ENCODE peak calls at places on chromosomes 4 and X, in four cellular contexts. K, U, S and H are unnamed samples. For H3K79me2, the result is how much of the 10 kb centered on the place peaks cover.

GRCh38 chr4:45063166-45063565 is 336.8 kb upstream of the GNPDA2 start:
- DNase-seq in K (no peak), U (no peak), S (no peak), H (no peak)

GRCh38 chr4:1721666-1722550 is 587 bp downstream of the TACC3 start:
- DNase-seq in K (no peak), U (peak), S (no peak), H (peak)

GRCh38 chr4:74830928-74831327 is 36.6 kb upstream of the BTC start:
- DNase-seq in K (no peak), U (no peak), S (no peak), H (no peak)

GRCh38 chrX:98194036-98194435 is 1310.3 kb downstream of the RPA4 start:
- DNase-seq in K (no peak), U (no peak), S (no peak), H (no peak)

GRCh38 chrX:53211391-53211978 is 13.5 kb downstream of the KDM5C start:
- DNase-seq in K (no peak), U (no peak), S (no peak), H (no peak)

GRCh38 chrX:15719324-15719968 is 18.6 kb upstream of the CA5B start:
- DNase-seq in K (no peak), U (no peak), S (no peak), H (no peak)

GRCh38 chrX:39930777-39931553 is 166.8 kb downstream of the BCOR start:
- DNase-seq in K (no peak), U (no peak), S (no peak), H (no peak)

GRCh38 chr4:73021634-73022033 is 47.9 kb downstream of the COX18 start:
- DNase-seq in K (peak), U (no peak), S (no peak), H (peak)

GRCh38 chrX:65595460-65595876 is 60.9 kb upstream of the LAS1L start:
- DNase-seq in K (peak), U (peak), S (peak), H (peak)

GRCh38 chr4:8312069-8312445 is 42.5 kb downstream of the HTRA3 start:
- DNase-seq in K (no peak), U (no peak), S (no peak), H (no peak)

GRCh38 chr4:117773067-117773946 is 261.0 kb upstream of the NDST3 start:
- DNase-seq in K (no peak), U (no peak), S (no peak), H (no peak)

GRCh38 chr4:83771113-83771705 is 235.3 kb downstream of the GPAT3 start:
- DNase-seq in K (peak), U (peak), S (no peak), H (peak)

DNA sequence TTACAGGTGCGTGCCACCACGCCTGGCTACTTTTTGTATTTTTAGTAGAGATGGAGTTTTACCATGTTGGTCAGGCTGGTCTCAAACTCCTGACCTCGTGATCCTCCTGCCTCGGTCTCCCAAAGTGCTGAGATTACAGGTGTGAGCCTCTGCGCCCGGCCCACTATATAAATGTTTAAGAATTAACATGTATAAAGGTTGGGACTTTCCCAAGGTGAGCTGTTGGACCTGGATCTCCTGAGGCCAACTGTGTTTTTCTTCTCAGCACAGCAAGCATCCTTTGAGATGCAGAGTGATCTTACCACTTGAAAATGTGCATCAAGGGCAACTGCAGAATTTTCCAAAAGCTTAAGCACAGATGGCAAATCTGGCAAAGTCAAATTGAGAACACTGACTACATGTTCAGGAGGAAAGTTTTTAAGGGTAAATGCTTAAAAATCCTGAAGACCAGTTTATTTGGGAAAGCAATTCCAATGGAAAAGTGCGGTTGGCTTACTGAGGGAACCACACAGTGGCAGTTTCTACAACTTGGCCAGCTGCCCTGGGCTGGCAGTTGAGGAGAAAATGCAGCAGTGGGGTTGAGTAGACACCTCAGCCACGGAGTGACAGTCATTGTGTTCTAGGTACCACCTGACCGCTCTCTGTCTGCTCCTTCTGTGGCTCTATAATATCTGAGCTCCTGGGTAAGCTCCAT is 168.9 kb downstream of the CBR4 start:
- DNase-seq in K (no peak), U (no peak), S (no peak), H (no peak)
- H3K79me2 ChIP-seq in K (under half), U (under half), S (under half), H (half or more)

GRCh38 chrX:106976416-106976815 is 23.6 kb downstream of the MORC4 start:
- DNase-seq in K (no peak), U (no peak), S (no peak), H (no peak)
- TF ChIP-seq FOXM1 in K (no peak), U (no peak), S (no peak), H (no peak)

GRCh38 chr4:85669992-85670548 is 195.1 kb downstream of the ARHGAP24 start:
- DNase-seq in K (no peak), U (no peak), S (no peak), H (no peak)
- H3K79me2 ChIP-seq in K (under half), U (under half), S (under half), H (under half)

GRCh38 chr4:183760326-183760725 is 101.2 kb downstream of the TRAPPC11 start:
- DNase-seq in K (no peak), U (no peak), S (no peak), H (no peak)
- TF ChIP-seq FOXM1 in K (no peak), U (no peak), S (no peak), H (no peak)

DNA sequence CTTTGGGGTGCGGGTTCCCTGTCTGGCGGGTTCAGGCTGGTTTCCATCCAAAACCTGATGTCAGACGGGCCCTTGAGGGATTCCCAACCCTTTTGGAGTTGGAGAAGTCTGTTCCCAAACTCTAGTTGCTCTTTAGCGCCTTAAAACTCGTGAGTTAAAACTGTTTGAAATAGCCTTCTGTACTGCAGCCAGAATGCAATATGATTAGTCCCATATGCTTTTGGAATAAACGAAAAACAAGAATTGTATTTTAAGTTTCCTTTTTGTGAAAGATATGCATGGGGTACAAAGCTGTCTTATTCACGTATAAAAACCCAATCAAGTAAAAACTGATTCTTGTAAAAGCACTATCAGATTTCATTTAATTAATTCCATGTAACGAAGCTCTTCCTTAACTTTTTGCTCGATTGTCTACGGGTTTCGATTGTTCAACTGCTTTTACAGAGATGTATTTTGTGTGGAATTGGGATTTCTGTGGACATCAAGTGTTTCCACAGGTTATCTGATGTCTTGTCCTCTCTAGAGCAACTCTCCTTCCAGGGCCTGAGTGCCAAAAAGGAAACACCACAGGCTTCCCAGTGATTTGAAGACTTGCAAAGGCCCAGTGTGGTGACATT is 49.5 kb downstream of the CLDN34 start:
- DNase-seq in K (no peak), U (no peak), S (no peak), H (no peak)
- H3K79me2 ChIP-seq in K (under half), U (under half), S (under half), H (under half)

DNA sequence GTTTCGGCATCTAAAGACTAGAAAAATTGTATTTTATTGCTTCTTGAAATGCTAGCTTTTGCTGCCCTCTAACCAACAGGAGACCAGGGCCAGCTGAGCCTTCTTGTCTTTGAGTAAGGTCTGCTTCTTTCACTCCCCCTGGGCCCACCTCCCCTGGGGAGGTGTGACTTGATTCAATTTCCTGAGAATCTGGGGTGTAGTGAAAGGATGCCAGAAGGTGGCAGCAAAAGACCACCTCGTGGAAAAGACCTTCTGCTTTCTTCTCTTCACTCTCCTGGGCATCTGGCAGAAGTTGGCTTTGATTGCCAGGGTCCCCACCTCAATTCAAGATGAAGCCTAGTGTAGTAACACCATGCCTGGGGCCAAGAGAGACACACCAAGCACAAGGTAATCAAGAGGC is 96.5 kb upstream of the MAOA start:
- DNase-seq in K (peak), U (peak), S (no peak), H (peak)
- TF ChIP-seq FOXM1 in K (no peak), U (no peak), S (no peak), H (no peak)

GRCh38 chr4:158676076-158676475 is 4.0 kb downstream of the ETFDH start:
- DNase-seq in K (no peak), U (no peak), S (no peak), H (no peak)

GRCh38 chr4:158671665-158671914 is at the start of gene C4orf46:
- DNase-seq in K (no peak), U (no peak), S (no peak), H (no peak)

GRCh38 chr4:158671915-158672806 is at the start of gene ETFDH:
- DNase-seq in K (peak), U (peak), S (peak), H (peak)

GRCh38 chr4:158670975-158671664 is 567 bp downstream of the C4orf46 start:
- DNase-seq in K (peak), U (peak), S (peak), H (peak)

DNA sequence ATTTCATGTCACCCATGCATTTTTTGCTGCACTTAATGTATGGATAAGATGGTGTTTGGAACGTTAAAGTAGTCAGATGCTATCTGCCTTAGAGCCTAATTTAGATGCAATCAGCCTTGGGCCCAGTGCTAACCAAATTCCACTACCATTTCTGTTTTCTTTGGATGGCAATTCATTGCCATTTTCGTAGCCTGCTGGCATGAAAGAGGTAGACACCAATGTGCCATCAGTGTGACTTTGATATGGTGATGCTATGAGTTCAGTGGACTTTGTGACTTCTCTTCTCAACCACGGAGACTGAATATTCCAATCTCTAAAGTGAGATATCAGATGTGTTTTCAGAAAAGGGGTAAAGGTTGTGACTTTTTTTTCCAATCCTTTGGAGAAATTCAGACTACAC is 1.5 kb downstream of the ETFDH start:
- DNase-seq in K (no peak), U (no peak), S (no peak), H (no peak)
- H3K79me2 ChIP-seq in K (under half), U (under half), S (under half), H (under half)

GRCh38 chr4:149993030-149993429 is 85.2 kb upstream of the DCLK2 start:
- DNase-seq in K (no peak), U (no peak), S (no peak), H (no peak)
- TF ChIP-seq FOXM1 in K (no peak), U (no peak), S (no peak), H (no peak)

DNA sequence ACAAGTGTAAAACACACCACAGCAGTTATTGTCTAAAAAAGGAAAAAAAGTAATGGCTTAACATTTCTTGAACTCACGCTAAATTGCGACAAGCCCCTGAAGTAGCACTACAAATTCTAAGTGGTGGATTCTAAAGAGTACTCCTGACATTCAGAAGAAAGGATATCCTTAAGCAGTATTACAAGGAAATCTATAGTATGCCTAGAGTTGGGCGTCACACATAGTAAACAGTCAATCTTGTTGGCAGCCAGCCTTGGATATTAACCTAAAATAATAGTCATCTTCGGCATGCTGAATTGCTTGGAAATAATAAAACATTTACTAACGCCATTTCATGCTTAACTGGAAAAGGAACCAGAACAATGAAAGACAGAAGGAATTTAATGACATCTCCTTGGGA is 18.6 kb downstream of the ATP8A1 start:
- DNase-seq in K (no peak), U (no peak), S (no peak), H (no peak)
- H3K79me2 ChIP-seq in K (under half), U (under half), S (half or more), H (under half)